ENCODE peak calls at places on chromosomes 12 and 14, in four cellular contexts. O, Z, U and X are unnamed samples.

GRCh38 chr14:101884537-101885253 is 79.7 kb upstream of the DYNC1H1 start:
- DNase-seq in U (no peak), O (no peak), Z (no peak), X (no peak)

GRCh38 chr14:28756896-28757570 is 9.6 kb upstream of the FOXG1 start:
- DNase-seq in Z (peak), O (peak), U (peak), X (peak)

GRCh38 chr12:66516133-66516532 is 162.7 kb downstream of the GRIP1 start:
- DNase-seq in Z (no peak), U (no peak), O (peak), X (no peak)

GRCh38 chr14:33647385-33647786 is 303.5 kb downstream of the EGLN3 start:
- DNase-seq in Z (peak), U (no peak), O (no peak), X (no peak)

GRCh38 chr12:105945935-105946334 is 192.8 kb downstream of the NUAK1 start:
- DNase-seq in O (no peak), U (no peak), Z (no peak), X (no peak)

GRCh38 chr14:80364274-80364673 is 153.0 kb upstream of the DIO2 start:
- DNase-seq in Z (peak), O (peak), U (peak), X (peak)

GRCh38 chr12:130333341-130333740 is 4.3 kb upstream of the PIWIL1 start:
- DNase-seq in O (no peak), U (no peak), Z (no peak), X (no peak)

GRCh38 chr12:2582631-2583616 is 211.8 kb upstream of the FKBP4 start:
- DNase-seq in U (peak), O (peak), Z (peak), X (peak)

GRCh38 chr12:59040043-59040442 is 119.7 kb upstream of the LRIG3 start:
- DNase-seq in U (no peak), O (no peak), Z (no peak), X (no peak)

GRCh38 chr12:124494751-124495129 is 72.7 kb downstream of the NCOR2 start:
- DNase-seq in U (no peak), O (no peak), Z (no peak), X (no peak)

GRCh38 chr14:91207008-91207407 is 37.5 kb downstream of the GPR68 start:
- DNase-seq in U (no peak), Z (no peak), O (no peak), X (no peak)

GRCh38 chr12:14962797-14963196 is 1.4 kb upstream of the ARHGDIB start:
- DNase-seq in O (no peak), U (no peak), Z (no peak), X (no peak)

GRCh38 chr12:78951746-78952532 is 87.4 kb downstream of the SYT1 start:
- DNase-seq in Z (peak), U (peak), O (no peak), X (peak)

GRCh38 chr14:39884091-39884490 is 451.9 kb upstream of the FBXO33 start:
- DNase-seq in O (no peak), Z (no peak), U (no peak), X (no peak)

GRCh38 chr12:103705927-103706326 is 118.9 kb downstream of the STAB2 start:
- DNase-seq in O (peak), U (peak), Z (peak), X (peak)
- TF ChIP-seq CTCF in O (peak), U (no peak), Z (peak), X (peak)

DNA sequence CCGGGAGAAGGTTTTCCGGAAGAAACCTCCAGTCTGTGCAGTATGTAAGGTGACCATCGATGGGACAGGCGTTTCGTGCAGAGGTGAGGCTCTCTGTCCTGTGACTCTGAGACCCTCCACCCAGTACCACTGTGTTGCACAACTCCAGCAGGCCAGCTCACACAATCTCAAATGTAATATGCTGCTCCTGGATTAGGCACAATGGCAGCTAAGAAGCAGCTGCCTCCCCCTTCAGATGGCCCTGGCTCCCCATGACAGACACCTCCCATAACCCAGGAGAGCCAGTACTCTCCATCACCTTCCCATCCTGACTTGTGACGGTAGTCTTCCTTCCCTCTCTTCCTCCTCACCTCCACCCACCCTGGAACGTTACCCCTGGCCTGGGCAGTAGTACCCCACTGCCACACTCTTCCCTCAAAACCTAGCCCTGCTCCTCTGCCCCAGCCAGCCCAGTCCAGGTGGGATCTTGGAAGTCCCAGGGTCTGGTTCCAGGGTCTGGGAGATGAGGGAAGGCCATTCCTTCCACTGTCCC is 2.1 kb downstream of the TNS2 start:
- DNase-seq in U (no peak), O (no peak), Z (no peak), X (no peak)
- TF ChIP-seq EZH2phosphoT487 in U (no peak), O (no peak), Z (no peak), X (no peak)

GRCh38 chr14:79271122-79271521 is 940.2 kb downstream of the DIO2 start:
- DNase-seq in O (no peak), U (no peak), Z (no peak), X (no peak)

GRCh38 chr14:79275367-79275655 is 936.0 kb downstream of the DIO2 start:
- DNase-seq in U (no peak), O (no peak), Z (no peak), X (no peak)

GRCh38 chr14:79278286-79278797 is 933.0 kb downstream of the DIO2 start:
- DNase-seq in Z (peak), U (peak), O (no peak), X (no peak)

GRCh38 chr14:79278798-79279644 is 932.3 kb downstream of the DIO2 start:
- DNase-seq in O (peak), Z (peak), U (peak), X (peak)

GRCh38 chr14:79274641-79275366 is 936.5 kb downstream of the DIO2 start:
- DNase-seq in O (no peak), Z (peak), U (no peak), X (no peak)
- TF ChIP-seq CTCF in O (peak), Z (peak), U (peak), X (no peak)

GRCh38 chr12:69686731-69687130 is 12.4 kb downstream of the BEST3 start:
- DNase-seq in Z (no peak), O (no peak), U (no peak), X (no peak)
- TF ChIP-seq EZH2phosphoT487 in Z (no peak), O (no peak), U (no peak), X (no peak)

DNA sequence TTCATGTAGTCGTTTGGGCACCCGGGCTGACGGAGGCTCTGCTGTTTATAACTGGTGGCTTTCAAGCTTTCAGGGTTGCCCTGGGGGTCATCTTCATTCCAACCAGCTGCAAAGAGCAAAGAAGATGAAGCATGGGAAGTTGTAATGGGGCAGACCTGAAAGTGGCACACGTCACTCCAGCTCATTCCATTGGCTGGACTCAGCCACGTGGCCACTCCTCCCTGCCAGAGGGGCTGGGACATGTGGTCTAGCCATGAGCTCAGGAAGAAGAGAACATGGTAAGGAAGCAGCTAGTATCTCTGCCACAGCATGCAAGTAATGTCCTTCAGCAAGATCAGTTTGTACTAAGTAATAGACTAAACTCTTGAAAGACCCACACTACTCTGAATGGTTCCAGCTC is 51.7 kb upstream of the FERMT2 start:
- DNase-seq in O (no peak), U (no peak), Z (no peak), X (no peak)
- TF ChIP-seq CTCF in O (no peak), U (no peak), Z (no peak), X (no peak)

DNA sequence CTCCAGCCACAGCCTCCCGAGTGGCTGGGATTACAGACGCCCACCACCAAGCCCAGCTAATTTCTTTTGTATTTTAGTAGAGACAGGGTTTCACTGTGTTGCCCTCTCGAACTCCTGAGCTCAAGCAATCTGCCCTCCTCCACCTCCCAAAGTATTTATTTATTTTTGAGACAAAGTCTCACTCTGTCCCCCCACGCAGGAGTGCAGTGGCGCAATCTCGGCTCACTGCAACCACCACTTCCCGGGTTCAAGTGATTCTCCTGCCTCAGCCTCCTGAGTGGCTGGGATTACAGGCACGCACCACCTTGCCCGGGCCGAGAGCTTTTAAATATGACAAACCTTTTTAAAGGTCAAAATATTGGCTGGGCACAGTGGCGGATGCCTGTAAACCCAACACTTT is 14.6 kb downstream of the NUMB start:
- DNase-seq in O (no peak), Z (no peak), U (no peak), X (no peak)
- TF ChIP-seq EZH2phosphoT487 in O (no peak), Z (no peak), U (no peak), X (no peak)

GRCh38 chr12:30882706-30883105 is 43.8 kb upstream of the TSPAN11 start:
- DNase-seq in Z (no peak), U (no peak), O (no peak), X (no peak)
- TF ChIP-seq CTCF in Z (no peak), U (peak), O (peak), X (no peak)

DNA sequence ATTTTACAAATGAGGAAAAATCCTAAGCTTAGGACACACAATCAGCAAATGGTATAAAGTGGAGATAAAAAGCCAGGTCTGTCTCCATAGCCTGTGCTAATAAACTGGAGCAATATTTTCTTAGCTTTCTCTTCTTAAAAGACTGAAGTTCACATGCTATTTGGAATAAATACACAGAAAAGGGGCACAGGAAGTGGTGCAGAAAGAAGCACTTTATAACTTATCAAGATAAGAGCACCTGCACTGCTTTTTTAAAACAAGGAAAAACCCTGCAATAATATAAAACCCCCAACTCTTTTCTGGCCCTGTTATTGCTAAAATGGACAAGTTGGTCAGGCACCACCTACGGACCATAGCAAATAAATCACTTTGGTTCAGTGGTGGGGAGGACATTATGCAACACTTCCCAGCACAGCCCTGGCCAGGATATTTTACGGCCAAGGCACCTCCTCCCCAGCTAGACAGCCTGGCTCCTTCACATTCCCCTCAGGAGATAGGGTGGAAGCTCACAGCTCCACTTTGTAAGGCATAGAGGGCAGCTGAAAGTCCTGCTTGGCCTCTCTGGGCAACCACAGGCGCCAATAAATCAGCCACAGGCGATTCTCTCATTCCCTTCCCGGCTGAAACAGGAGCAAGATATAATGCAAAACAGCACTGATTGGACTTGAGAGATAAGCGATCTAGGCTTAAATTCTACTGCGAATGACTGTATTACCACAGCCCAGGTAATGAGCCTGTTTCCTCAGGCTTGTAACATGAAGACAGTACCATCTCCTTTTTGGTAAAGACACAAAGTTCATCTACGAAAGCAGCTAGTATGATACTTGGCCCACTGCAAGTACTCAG is 2.1 kb downstream of the ZBTB25 start:
- DNase-seq in Z (peak), U (peak), O (no peak), X (no peak)
- TF ChIP-seq EZH2phosphoT487 in Z (no peak), U (no peak), O (no peak), X (no peak)

DNA sequence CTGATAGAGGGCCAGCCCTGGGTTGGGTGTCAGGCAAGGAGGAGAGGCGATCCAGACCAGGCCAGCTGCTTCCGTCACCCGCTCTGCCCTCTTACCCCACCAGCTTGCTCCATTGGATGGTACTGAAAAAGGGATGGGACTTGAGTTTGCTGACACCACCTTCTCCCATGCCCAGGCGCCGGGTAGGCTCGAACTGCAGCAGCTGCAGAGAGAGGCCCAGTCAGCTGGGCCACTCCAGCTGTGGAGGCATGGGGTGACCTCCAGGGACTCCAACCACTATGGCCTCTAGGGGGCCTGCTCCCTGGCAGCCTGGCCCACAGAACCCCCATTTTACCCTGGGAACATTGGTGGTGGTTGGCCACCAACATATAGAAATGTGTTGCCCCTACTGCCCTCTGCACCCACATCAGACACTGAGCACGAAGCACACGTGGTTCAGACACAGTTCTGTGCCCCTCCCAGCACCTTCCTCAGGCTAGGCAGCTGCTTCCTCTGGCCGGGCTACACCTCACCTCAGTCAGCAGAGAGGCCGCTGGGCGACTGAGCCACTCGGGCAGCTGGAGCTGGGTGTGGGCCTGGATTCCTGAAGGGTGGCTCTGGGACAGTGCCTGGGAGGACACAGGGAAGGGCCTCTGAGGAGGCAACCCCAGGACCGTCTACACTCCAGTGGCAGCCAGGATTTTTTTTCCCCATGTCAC is 16.0 kb downstream of the RPS6KL1 start:
- DNase-seq in Z (no peak), U (no peak), O (peak), X (no peak)
- TF ChIP-seq CTCF in Z (peak), U (peak), O (peak), X (peak)